ENCODE peak calls at places on chromosomes 13 and 19, in four cellular contexts. A is gastrocnemius medialis, Q is transverse colon, C is IMR-90. K is an unnamed sample.

GRCh38 chr13:60229708-60230272 is 66.1 kb upstream of the DIAPH3 start:
- DNase-seq in A (no peak), C (no peak), Q (no peak), K (peak; percentile 79)

GRCh38 chr19:52370341-52370710 is 603 bp downstream of the ZNF880 start:
- DNase-seq in A (no peak), C (no peak), Q (no peak), K (no peak)

GRCh38 chr19:47485210-47485609 is 1.2 kb upstream of the KPTN start:
- DNase-seq in C (no peak), Q (no peak), A (no peak), K (peak; percentile 30)

GRCh38 chr13:62337109-62337880 is 921.6 kb upstream of the PCDH20 start:
- DNase-seq in C (no peak), A (no peak), Q (no peak), K (no peak)

GRCh38 chr13:51208707-51209106 is 13.5 kb upstream of the FAM124A start:
- DNase-seq in A (no peak), C (no peak), Q (no peak), K (no peak)

GRCh38 chr13:105587786-105588185 is 947.7 kb downstream of the EFNB2 start:
- DNase-seq in C (peak; percentile 2), Q (no peak), A (no peak), K (no peak)

GRCh38 chr19:23917856-23918255 is 3.2 kb downstream of the ZNF726 start:
- DNase-seq in C (no peak), Q (no peak), A (no peak), K (no peak)

GRCh38 chr13:47843005-47843404 is 158.1 kb downstream of the SUCLA2 start:
- DNase-seq in Q (no peak), C (no peak), A (no peak), K (no peak)

GRCh38 chr19:1950640-1951039 is 9.7 kb downstream of the CSNK1G2 start:
- DNase-seq in C (no peak), A (no peak), Q (no peak), K (no peak)

GRCh38 chr19:49113762-49114629 is at the start of gene LIN7B:
- DNase-seq in A (no peak), Q (peak; percentile 74), C (peak; percentile 54), K (peak; percentile 91)

GRCh38 chr19:49110567-49110966 is 3.6 kb upstream of the LIN7B start:
- DNase-seq in C (peak; percentile 62), A (no peak), Q (no peak), K (no peak)

GRCh38 chr19:49109051-49109450 is 5.1 kb upstream of the LIN7B start:
- DNase-seq in Q (no peak), C (no peak), A (no peak), K (no peak)

GRCh38 chr19:49109569-49110233 is 4.5 kb upstream of the LIN7B start:
- DNase-seq in C (no peak), A (no peak), Q (no peak), K (no peak)

DNA sequence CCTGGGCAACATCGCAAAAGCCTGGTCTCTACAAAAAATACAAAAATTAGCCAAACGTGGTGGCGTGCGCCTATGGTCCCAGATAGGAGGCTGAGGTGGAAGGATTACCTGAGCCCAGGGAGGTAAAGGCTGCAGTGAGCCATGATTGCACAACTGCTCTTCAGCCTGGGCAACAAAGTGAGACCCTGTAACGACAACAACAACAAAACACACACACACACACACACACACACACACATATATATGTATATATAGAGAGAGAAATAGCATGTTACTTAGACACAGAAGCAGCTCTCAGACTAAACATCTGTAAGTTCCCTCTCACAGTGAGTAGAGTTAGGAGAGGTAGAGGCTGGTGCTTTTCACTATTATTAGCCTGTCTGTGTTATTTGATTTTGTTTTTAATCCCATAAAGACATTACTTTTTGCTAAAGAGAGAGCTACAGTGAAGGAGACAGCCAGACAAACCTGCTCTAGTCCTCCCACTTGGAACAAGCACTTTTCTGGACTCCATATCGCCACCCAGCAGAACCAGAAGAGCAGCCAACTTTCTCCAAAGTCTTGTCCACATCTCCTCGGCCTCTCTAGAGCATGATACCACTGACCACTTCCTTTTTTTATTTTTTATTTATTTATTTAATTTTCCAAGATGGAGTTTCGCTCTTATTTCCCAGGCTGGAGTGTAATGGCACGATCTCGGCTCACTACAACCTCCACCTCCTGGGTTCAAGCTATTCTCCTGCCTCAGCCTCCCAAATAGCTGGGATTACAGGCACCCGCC is 2.8 kb upstream of the LIN7B start:
- DNase-seq in A (no peak), C (no peak), Q (no peak), K (no peak)
- TF ChIP-seq POLR2A in A (no peak), C (no peak), Q (no peak), K (no peak)

GRCh38 chr19:28726533-28726932 is 486.4 kb downstream of the UQCRFS1 start:
- DNase-seq in C (no peak), Q (no peak), A (no peak), K (no peak)

GRCh38 chr19:28731577-28731976 is 481.4 kb downstream of the UQCRFS1 start:
- DNase-seq in A (no peak), C (no peak), Q (no peak), K (no peak)

GRCh38 chr19:28727133-28727834 is 485.7 kb downstream of the UQCRFS1 start:
- DNase-seq in Q (no peak), A (no peak), C (no peak), K (peak; percentile 15)

GRCh38 chr19:28727835-28728159 is 485.2 kb downstream of the UQCRFS1 start:
- DNase-seq in C (no peak), A (no peak), Q (no peak), K (no peak)

GRCh38 chr19:28731113-28731512 is 481.8 kb downstream of the UQCRFS1 start:
- DNase-seq in Q (no peak), A (no peak), C (no peak), K (no peak)
- TF ChIP-seq POLR2A in Q (no peak), A (no peak), C (no peak), K (no peak)

DNA sequence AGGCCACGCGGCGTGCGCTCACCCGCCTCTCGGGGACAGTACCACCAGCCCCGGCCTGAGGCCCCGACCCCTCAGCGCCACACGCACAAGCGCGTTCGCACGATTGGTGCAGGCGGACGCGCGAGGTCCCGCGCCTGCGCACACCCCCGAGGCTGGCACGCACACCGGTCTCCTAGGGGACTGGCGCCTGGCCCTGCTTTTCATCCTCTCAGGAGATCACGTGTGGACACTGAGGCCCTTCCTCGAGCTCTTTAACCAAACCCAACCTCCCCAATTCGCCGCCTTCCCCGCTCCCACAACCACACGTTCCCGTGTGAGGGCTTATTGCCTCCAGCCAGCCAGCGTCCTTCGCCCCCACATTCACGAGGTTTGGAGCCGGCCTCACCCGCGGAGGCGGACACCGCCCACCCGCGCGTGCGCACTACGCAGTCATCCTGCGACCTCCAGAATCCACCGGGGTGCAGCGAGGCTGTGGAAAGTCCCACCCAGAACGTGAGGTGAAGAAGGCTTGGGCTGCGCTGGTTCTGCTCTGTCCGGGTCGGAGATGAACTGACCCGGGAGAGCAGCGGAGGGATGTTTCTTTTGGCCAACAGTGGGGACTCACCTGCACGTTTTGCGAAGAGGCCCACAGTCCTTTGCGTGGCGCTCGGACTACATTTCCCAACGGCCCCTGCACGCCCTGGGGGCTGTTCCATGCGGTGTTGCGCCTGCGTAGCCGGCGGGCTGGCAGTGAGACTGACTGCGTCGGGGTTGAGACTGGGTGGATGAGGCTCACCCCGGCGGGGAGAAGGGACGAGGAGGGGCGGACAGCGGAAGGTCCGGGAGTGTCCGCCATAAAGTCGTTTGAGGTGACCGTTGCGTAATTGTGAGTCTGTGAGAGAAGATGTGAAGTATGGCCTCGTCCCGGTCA is 539 bp upstream of the ZNF667 start:
- DNase-seq in C (peak; percentile 91), Q (peak; percentile 73), A (peak; percentile 73), K (peak; percentile 64)
- TF ChIP-seq POLR2A in C (peak; percentile 72), Q (no peak), A (peak; percentile 42), K (no peak)

DNA sequence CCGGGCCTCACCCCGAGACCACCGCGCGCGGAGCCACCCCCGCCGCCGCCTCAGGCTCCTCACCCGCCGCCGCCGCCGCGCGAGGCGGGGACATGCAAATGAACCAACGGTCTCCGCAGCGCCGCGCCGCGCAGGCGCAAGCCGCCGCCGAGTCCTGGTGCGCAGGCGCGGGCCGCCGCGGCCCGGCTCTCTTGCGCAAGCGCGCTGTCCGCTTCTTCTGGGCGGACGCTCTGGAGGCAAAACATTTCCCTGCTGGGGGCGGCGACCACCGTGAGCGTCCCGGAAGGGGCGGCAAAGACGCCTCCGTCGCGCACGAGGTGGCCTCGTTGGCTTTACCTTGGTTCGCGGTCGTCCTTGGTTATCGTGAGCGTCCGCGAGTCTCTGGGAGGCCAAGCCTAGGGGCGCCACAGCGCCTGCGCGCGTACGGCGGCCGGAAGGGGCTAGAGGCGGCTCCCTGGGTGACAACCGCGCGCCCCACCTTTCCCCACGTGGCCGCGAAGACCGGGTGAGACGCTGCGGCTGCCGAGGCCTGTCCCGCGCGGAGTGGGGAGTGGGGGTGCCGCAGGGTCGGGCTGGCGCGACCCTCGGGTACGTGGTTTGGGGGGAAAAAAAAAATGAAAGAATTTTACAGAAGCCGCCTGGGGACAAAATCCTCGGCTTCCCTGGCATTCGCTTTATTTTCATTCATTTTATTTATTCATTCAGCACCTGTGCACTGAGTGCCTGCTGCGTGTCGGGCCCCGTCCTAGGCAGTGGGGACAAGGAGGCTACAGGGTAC is at the start of the genes ARMC6 and SUGP2:
- DNase-seq in A (peak; percentile 62), Q (peak; percentile 89), C (peak; percentile 84), K (peak; percentile 95)
- TF ChIP-seq POLR2A in A (peak; percentile 80), Q (peak; percentile 51), C (peak; percentile 81), K (peak; percentile 62)

K was measured in erythroblast.